ENCODE peak calls at places on chromosomes 7 and 10, in ten cellular contexts. E, U, K, D, Y, R, P, X, J and F are unnamed samples.

GRCh38 chr7:112161253-112162160 is 44.7 kb downstream of the DOCK4 start:
- DNase-seq in E (no peak), U (no peak), K (no peak), D (peak; percentile 21), Y (no peak), R (no peak), P (no peak), X (no peak), J (no peak), F (no peak)

GRCh38 chr7:1817061-1817712 is 147.1 kb downstream of the ELFN1 start:
- DNase-seq in E (no peak), U (no peak), K (no peak), D (no peak), Y (no peak), R (no peak), P (no peak), X (no peak), J (no peak), F (no peak)

GRCh38 chr7:6705959-6706665 is 635 bp downstream of the ZNF12 start:
- DNase-seq in E (no peak), U (no peak), K (peak; percentile 29), D (peak; percentile 60), Y (peak; percentile 54), R (no peak), P (peak; percentile 69), X (peak; percentile 11), J (no peak), F (peak; percentile 61)

GRCh38 chr10:60385399-60385738 is 4.3 kb downstream of the ANK3 start:
- DNase-seq in E (no peak), U (no peak), K (no peak), D (peak; percentile 21), Y (peak; percentile 15), R (no peak), P (no peak), X (no peak), J (no peak), F (no peak)

GRCh38 chr7:130113887-130114286 is 43.6 kb downstream of the KLHDC10 start:
- DNase-seq in E (no peak), U (no peak), K (no peak), D (no peak), Y (no peak), R (no peak), P (no peak), X (no peak), J (no peak), F (no peak)

GRCh38 chr10:114634607-114634974 is 23.5 kb downstream of the ABLIM1 start:
- DNase-seq in E (no peak), U (no peak), K (no peak), D (peak; percentile 96), Y (peak; percentile 90), R (no peak), P (no peak), X (no peak), J (no peak), F (peak; percentile 86)

GRCh38 chr7:22589641-22590141 is 89.7 kb upstream of the STEAP1B start:
- DNase-seq in E (no peak), U (no peak), K (no peak), D (no peak), Y (peak; percentile 69), R (no peak), P (no peak), X (no peak), J (peak; percentile 46), F (no peak)

GRCh38 chr10:124093076-124093773 is at the start of gene CHST15:
- DNase-seq in E (no peak), U (no peak), K (no peak), D (peak; percentile 85), Y (peak; percentile 79), R (peak; percentile 23), P (peak; percentile 62), X (no peak), J (no peak), F (peak; percentile 44)

GRCh38 chr7:1340031-1340430 is 107.4 kb downstream of the UNCX start:
- DNase-seq in E (no peak), U (no peak), K (no peak), D (no peak), Y (no peak), R (no peak), P (no peak), X (no peak), J (no peak), F (no peak)

GRCh38 chr7:79051915-79052314 is 401.6 kb downstream of the MAGI2 start:
- DNase-seq in E (no peak), U (no peak), K (no peak), D (no peak), Y (no peak), R (no peak), P (no peak), X (no peak), J (no peak), F (no peak)

GRCh38 chr10:132463333-132464255 is 66.6 kb downstream of the PWWP2B start:
- DNase-seq in E (no peak), U (no peak), K (no peak), D (peak; percentile 39), Y (peak; percentile 46), R (no peak), P (no peak), X (no peak), J (no peak), F (peak; percentile 40)

GRCh38 chr7:2517004-2517403 is 2.6 kb upstream of the LFNG start:
- DNase-seq in E (no peak), U (no peak), K (no peak), D (peak; percentile 99), Y (peak; percentile 93), R (no peak), P (no peak), X (no peak), J (no peak), F (peak; percentile 95)

GRCh38 chr10:29479081-29479917 is 155.5 kb downstream of the SVIL start:
- DNase-seq in E (no peak), U (no peak), K (peak; percentile 30), D (no peak), Y (peak; percentile 30), R (peak; percentile 50), P (no peak), X (no peak), J (no peak), F (no peak)

GRCh38 chr10:132588301-132589013 is 50.9 kb downstream of the INPP5A start:
- DNase-seq in E (no peak), U (no peak), K (no peak), D (no peak), Y (peak; percentile 20), R (no peak), P (no peak), X (no peak), J (no peak), F (peak; percentile 56)